ENCODE peak calls at places on chromosomes 2 and 18, in seven cellular contexts. A is kidney epithelial cell, H is fibroblast of the aortic adventitia, S is neural progenitor cell, T is mammary epithelial cell, L is cardiac muscle cell, Z is right cardiac atrium. I is an unnamed sample.

GRCh38 chr2:5690231-5690630 is 2.0 kb upstream of the SOX11 start:
- DNase-seq in A (no peak), H (no peak), S (peak; percentile 23), T (no peak), L (no peak), Z (no peak), I (no peak)

GRCh38 chr18:45275367-45276113 is 339.7 kb upstream of the SLC14A2 start:
- DNase-seq in A (no peak), H (peak; percentile 54), S (peak; percentile 37), T (peak; percentile 21), L (peak; percentile 29), Z (no peak), I (peak; percentile 15)

GRCh38 chr18:3466051-3466450 is 16.1 kb downstream of the TGIF1 start:
- DNase-seq in A (peak; percentile 68), H (peak; percentile 91), S (no peak), T (peak; percentile 79), L (no peak), Z (no peak), I (no peak)

GRCh38 chr18:63994783-63995399 is 25.0 kb downstream of the SERPINB8 start:
- DNase-seq in A (no peak), H (peak; percentile 77), S (peak; percentile 61), T (peak; percentile 50), L (peak; percentile 59), Z (peak; percentile 60), I (no peak)

GRCh38 chr2:27796991-27797752 is 25.7 kb downstream of the MRPL33 start:
- DNase-seq in A (no peak), H (no peak), S (no peak), T (no peak), L (no peak), Z (peak; percentile 65), I (no peak)

GRCh38 chr2:98709530-98709929 is 21.4 kb downstream of the MGAT4A start:
- DNase-seq in A (no peak), H (peak; percentile 55), S (no peak), T (no peak), L (no peak), Z (no peak), I (no peak)

GRCh38 chr2:229422005-229422404 is 150.9 kb upstream of the PID1 start:
- DNase-seq in A (no peak), H (no peak), S (no peak), T (no peak), L (no peak), Z (no peak), I (no peak)

GRCh38 chr2:160482673-160483072 is 10.9 kb downstream of the RBMS1 start:
- DNase-seq in A (no peak), H (no peak), S (peak; percentile 16), T (no peak), L (no peak), Z (no peak), I (no peak)

GRCh38 chr2:239544846-239545465 is 144.1 kb upstream of the HDAC4 start:
- DNase-seq in A (no peak), H (no peak), S (no peak), T (no peak), L (no peak), Z (no peak), I (no peak)

GRCh38 chr2:111705711-111706323 is 178.2 kb downstream of the ANAPC1 start:
- DNase-seq in A (peak; percentile 100), H (peak; percentile 93), S (peak; percentile 90), T (peak; percentile 89), L (no peak), Z (no peak), I (peak; percentile 69)

GRCh38 chr2:90207454-90208058 is 1516.1 kb downstream of the RPIA start:
- DNase-seq in A (no peak), H (peak; percentile 16), S (no peak), T (no peak), L (peak; percentile 22), Z (no peak), I (no peak)

GRCh38 chr18:48942554-48943261 is 8.1 kb downstream of the SMAD7 start:
- DNase-seq in A (peak; percentile 99), H (peak; percentile 88), S (no peak), T (peak; percentile 98), L (peak; percentile 62), Z (peak; percentile 23), I (no peak)

GRCh38 chr2:16621348-16621747 is 44.3 kb downstream of the CYRIA start:
- DNase-seq in A (no peak), H (no peak), S (no peak), T (no peak), L (no peak), Z (no peak), I (no peak)

GRCh38 chr2:157173740-157174184 is 83.7 kb upstream of the GALNT5 start:
- DNase-seq in A (peak; percentile 59), H (peak; percentile 100), S (no peak), T (peak; percentile 91), L (no peak), Z (no peak), I (no peak)

GRCh38 chr18:8416212-8417019 is 192.8 kb upstream of the RAB12 start:
- DNase-seq in A (no peak), H (no peak), S (no peak), T (no peak), L (no peak), Z (no peak), I (no peak)

GRCh38 chr2:127884436-127884835 is 1.3 kb downstream of the AMMECR1L start:
- DNase-seq in A (no peak), H (peak; percentile 67), S (peak; percentile 24), T (peak; percentile 59), L (no peak), Z (no peak), I (no peak)

DNA sequence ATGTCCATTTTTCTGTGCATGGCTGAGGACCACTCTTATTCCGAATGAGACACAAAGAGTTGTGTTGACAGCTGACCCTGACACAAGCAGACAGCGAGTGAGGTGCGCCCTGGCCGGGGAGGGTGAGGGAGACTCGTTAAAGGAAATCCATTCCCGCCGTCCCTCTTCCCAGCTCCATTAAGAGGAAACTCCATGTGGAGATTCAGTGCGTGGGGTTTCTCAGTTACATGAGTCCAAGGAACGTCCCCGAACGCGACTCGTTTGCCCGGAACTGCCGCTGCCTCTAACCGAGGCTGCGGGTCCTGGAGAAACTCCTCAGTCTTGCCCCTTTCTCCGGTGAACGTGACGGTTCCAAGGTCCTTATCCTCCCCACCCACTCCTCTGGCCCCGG is 1.0 kb downstream of the GREB1L start:
- DNase-seq in A (no peak), H (peak; percentile 6), S (peak; percentile 42), T (peak; percentile 47), L (peak; percentile 48), Z (peak; percentile 40), I (no peak)
- H3K4me3 ChIP-seq in A (peak overlapping the region; percentile 76), H (peak overlapping the region; percentile 59), S (peak overlapping the region; percentile 98), T (peak overlapping the region; percentile 64), L (peak overlapping the region; percentile 84), Z (peak overlapping the region; percentile 62), I (no peak overlapping the region)

GRCh38 chr18:79524181-79525078 is 128.7 kb downstream of the NFATC1 start:
- DNase-seq in A (no peak), H (no peak), S (no peak), T (no peak), L (no peak), Z (peak; percentile 42), I (no peak)

GRCh38 chr18:79521806-79522205 is 126.1 kb downstream of the NFATC1 start:
- DNase-seq in A (no peak), H (no peak), S (no peak), T (no peak), L (no peak), Z (peak; percentile 9), I (no peak)

GRCh38 chr18:79522451-79523220 is 126.9 kb downstream of the NFATC1 start:
- DNase-seq in A (no peak), H (no peak), S (no peak), T (no peak), L (no peak), Z (peak; percentile 47), I (no peak)

GRCh38 chr18:79523221-79523737 is 127.5 kb downstream of the NFATC1 start:
- DNase-seq in A (no peak), H (no peak), S (no peak), T (no peak), L (no peak), Z (peak; percentile 2), I (peak; percentile 26)

DNA sequence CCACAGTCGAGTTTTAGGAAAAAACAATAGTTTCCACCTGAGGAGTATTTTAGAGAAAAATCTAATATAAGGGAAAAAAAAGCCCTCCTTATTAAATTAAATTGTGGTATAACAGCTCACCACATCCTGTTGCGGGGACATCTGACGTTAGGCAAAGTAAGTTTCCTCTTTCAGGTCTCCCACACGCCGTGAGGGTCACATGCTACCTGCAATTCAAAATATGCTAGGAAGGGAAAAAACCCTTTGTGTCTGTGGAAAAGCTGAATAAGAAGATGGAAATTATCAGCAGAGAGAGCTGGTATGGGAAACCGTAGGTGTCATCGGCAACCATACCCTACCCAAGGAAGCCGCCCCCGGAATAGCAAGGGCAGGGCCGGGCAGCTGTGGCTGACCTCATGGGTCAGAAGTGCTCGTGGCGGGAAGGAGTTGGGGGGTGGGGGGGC is 128.0 kb downstream of the NFATC1 start:
- DNase-seq in A (no peak), H (no peak), S (no peak), T (no peak), L (no peak), Z (no peak), I (peak; percentile 55)
- H3K4me3 ChIP-seq in A (no peak overlapping the region), H (no peak overlapping the region), S (no peak overlapping the region), T (no peak overlapping the region), L (no peak overlapping the region), Z (no peak overlapping the region), I (no peak overlapping the region)

GRCh38 chr2:11582526-11583202 is 48.8 kb downstream of the GREB1 start:
- DNase-seq in A (no peak), H (peak; percentile 14), S (peak; percentile 66), T (peak; percentile 39), L (peak; percentile 72), Z (peak; percentile 78), I (peak; percentile 18)
- H3K4me3 ChIP-seq in A (no peak overlapping the region), H (no peak overlapping the region), S (no peak overlapping the region), T (no peak overlapping the region), L (no peak overlapping the region), Z (no peak overlapping the region), I (no peak overlapping the region)

GRCh38 chr2:140275427-140275826 is 1495.2 kb upstream of the NXPH2 start:
- DNase-seq in A (no peak), H (no peak), S (no peak), T (peak; percentile 1), L (no peak), Z (no peak), I (no peak)
- H3K4me3 ChIP-seq in A (no peak overlapping the region), H (no peak overlapping the region), S (no peak overlapping the region), T (no peak overlapping the region), L (no peak overlapping the region), Z (no peak overlapping the region), I (no peak overlapping the region)

GRCh38 chr2:215416656-215417055 is 19.2 kb downstream of the FN1 start:
- DNase-seq in A (no peak), H (no peak), S (no peak), T (no peak), L (no peak), Z (no peak), I (no peak)
- H3K4me3 ChIP-seq in A (no peak overlapping the region), H (no peak overlapping the region), S (no peak overlapping the region), T (no peak overlapping the region), L (no peak overlapping the region), Z (no peak overlapping the region), I (no peak overlapping the region)